ENCODE peak calls at places on chromosomes 7 and 10, in nine cellular contexts. V, N, T, K, C, O, H, F and S are unnamed samples.

GRCh38 chr7:123057926-123058325 is 62.4 kb upstream of the TAS2R16 start:
- DNase-seq in V (no peak), N (no peak), T (no peak), K (no peak), C (no peak), O (no peak), H (no peak), F (no peak), S (no peak)

GRCh38 chr10:131547129-131547799 is 235.7 kb upstream of the TCERG1L start:
- DNase-seq in V (no peak), N (no peak), T (no peak), K (no peak), C (no peak), O (no peak), H (no peak), F (no peak), S (no peak)

GRCh38 chr10:81145975-81146374 is 608.3 kb downstream of the SH2D4B start:
- DNase-seq in V (no peak), N (no peak), T (no peak), K (no peak), C (no peak), O (no peak), H (no peak), F (no peak), S (no peak)

GRCh38 chr7:79531116-79531515 is 77.6 kb upstream of the MAGI2 start:
- DNase-seq in V (no peak), N (no peak), T (no peak), K (no peak), C (no peak), O (no peak), H (no peak), F (no peak), S (no peak)

GRCh38 chr10:131082991-131083465 is 228.5 kb downstream of the TCERG1L start:
- DNase-seq in V (no peak), N (no peak), T (no peak), K (no peak), C (no peak), O (no peak), H (no peak), F (no peak), S (no peak)

GRCh38 chr10:75228834-75229233 is 6.9 kb downstream of the COMTD1 start:
- DNase-seq in V (no peak), N (no peak), T (no peak), K (no peak), C (no peak), O (no peak), H (no peak), F (no peak), S (no peak)

GRCh38 chr10:124722812-124723783 is 21.1 kb downstream of the FAM53B start:
- DNase-seq in V (no peak), N (no peak), T (no peak), K (peak; percentile 94), C (no peak), O (no peak), H (peak; percentile 89), F (no peak), S (no peak)

GRCh38 chr7:139694389-139694676 is 83.5 kb downstream of the HIPK2 start:
- DNase-seq in V (no peak), N (no peak), T (no peak), K (no peak), C (no peak), O (no peak), H (no peak), F (no peak), S (no peak)

GRCh38 chr7:41451826-41452225 is 251.1 kb downstream of the INHBA start:
- DNase-seq in V (no peak), N (no peak), T (no peak), K (no peak), C (no peak), O (no peak), H (no peak), F (no peak), S (no peak)

GRCh38 chr10:28996947-28997551 is 291.8 kb upstream of the LYZL1 start:
- DNase-seq in V (no peak), N (no peak), T (no peak), K (no peak), C (no peak), O (no peak), H (no peak), F (peak; percentile 18), S (no peak)

GRCh38 chr10:65375528-65375927 is 1550.3 kb upstream of the LRRTM3 start:
- DNase-seq in V (no peak), N (no peak), T (no peak), K (peak; percentile 1), C (no peak), O (no peak), H (no peak), F (no peak), S (no peak)

GRCh38 chr10:117541909-117542705 is 439 bp upstream of the EMX2 start:
- DNase-seq in V (no peak), N (peak; percentile 81), T (peak; percentile 61), K (no peak), C (no peak), O (no peak), H (peak; percentile 70), F (no peak), S (peak; percentile 76)

GRCh38 chr7:5709347-5709950 is 72.0 kb downstream of the RNF216 start:
- DNase-seq in V (no peak), N (no peak), T (no peak), K (peak; percentile 59), C (no peak), O (no peak), H (no peak), F (no peak), S (no peak)

GRCh38 chr10:103448751-103449150 is 3.4 kb downstream of the CALHM2 start:
- DNase-seq in V (no peak), N (peak; percentile 80), T (peak; percentile 82), K (no peak), C (no peak), O (no peak), H (no peak), F (no peak), S (no peak)

GRCh38 chr7:42097756-42098155 is 139.3 kb downstream of the GLI3 start:
- DNase-seq in V (peak; percentile 48), N (peak; percentile 86), T (no peak), K (no peak), C (no peak), O (no peak), H (no peak), F (no peak), S (no peak)

GRCh38 chr10:78476156-78476555 is 442.5 kb downstream of the RPS24 start:
- DNase-seq in V (no peak), N (no peak), T (no peak), K (no peak), C (no peak), O (no peak), H (no peak), F (no peak), S (no peak)

GRCh38 chr7:13181221-13181620 is 493.8 kb downstream of the ARL4A start:
- DNase-seq in V (peak; percentile 63), N (peak; percentile 3), T (no peak), K (no peak), C (no peak), O (no peak), H (no peak), F (no peak), S (no peak)

GRCh38 chr7:89238156-89238555 is 442.6 kb upstream of the TEX47 start:
- DNase-seq in V (no peak), N (no peak), T (no peak), K (no peak), C (no peak), O (no peak), H (no peak), F (no peak), S (no peak)

GRCh38 chr7:154919324-154920222 is 83.4 kb downstream of the PAXIP1 start:
- DNase-seq in V (no peak), N (no peak), T (no peak), K (no peak), C (no peak), O (no peak), H (no peak), F (no peak), S (no peak)

GRCh38 chr10:121747163-121747775 is 149.0 kb upstream of the FGFR2 start:
- DNase-seq in V (no peak), N (no peak), T (no peak), K (no peak), C (no peak), O (no peak), H (no peak), F (no peak), S (no peak)
- TF ChIP-seq CTCF in V (no peak), N (no peak), T (no peak), K (no peak), C (no peak), O (no peak), H (no peak), F (no peak), S (no peak)

DNA sequence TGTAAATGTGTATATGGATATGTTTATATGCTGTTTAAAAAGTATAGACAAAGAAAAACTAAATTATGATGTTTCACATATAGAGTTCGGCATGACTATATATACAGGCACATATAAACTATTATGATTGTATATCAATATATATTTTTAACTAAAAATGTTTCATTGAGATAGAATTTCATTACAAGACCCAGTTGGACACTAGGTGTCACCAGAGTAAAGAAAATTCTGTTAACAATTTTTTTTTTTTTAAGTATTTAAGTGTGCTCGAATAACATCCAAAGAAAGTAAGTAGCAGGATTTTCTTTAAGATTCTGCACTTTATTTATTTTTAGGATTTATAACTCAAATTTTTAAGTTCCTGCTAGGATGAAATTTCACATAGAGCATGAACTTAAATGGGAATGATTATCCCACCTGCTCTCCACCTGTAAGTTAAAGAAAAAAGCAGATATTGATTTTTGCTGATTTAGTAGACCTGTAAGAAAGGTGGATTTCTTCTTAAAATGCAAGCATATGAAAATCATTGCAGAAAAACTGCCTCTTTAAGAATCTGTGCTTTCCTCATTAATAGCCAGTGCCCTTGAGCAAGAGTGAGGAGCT is 961.5 kb downstream of the PCDH15 start:
- DNase-seq in V (no peak), N (peak; percentile 50), T (no peak), K (peak; percentile 21), C (peak; percentile 20), O (no peak), H (no peak), F (no peak), S (no peak)
- TF ChIP-seq CTCF in V (no peak), N (peak; percentile 44), T (peak; percentile 29), K (peak; percentile 26), C (peak; percentile 50), O (no peak), H (no peak), F (no peak), S (peak; percentile 65)

GRCh38 chr10:61592581-61592980 is 70.1 kb upstream of the CABCOCO1 start:
- DNase-seq in V (peak; percentile 50), N (peak; percentile 28), T (no peak), K (peak; percentile 38), C (no peak), O (peak; percentile 33), H (no peak), F (peak; percentile 26), S (no peak)
- TF ChIP-seq CTCF in V (peak; percentile 78), N (peak; percentile 36), T (no peak), K (peak; percentile 48), C (peak; percentile 54), O (peak; percentile 25), H (no peak), F (no peak), S (no peak)

DNA sequence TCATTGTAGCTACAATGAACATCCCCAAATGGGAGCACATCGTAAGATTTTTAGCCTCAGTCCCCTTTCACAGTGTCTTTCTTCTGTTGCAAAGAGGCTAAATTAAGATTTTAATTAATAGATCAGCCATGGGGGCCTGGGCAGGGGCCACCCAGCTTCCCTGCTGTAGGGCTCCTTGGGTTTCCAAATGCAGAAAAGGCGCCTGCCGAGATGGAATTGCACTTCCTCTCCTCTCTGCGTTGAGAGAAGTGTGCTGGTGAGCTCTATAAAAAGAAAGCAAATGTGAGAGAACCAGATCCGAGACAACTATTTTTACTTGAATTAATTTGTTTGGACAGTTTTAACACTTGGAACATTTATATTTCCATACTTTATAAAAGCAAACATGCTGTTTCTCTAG is 998.2 kb downstream of the LRMDA start:
- DNase-seq in V (no peak), N (no peak), T (no peak), K (no peak), C (no peak), O (no peak), H (no peak), F (no peak), S (no peak)
- TF ChIP-seq CTCF in V (no peak), N (no peak), T (no peak), K (no peak), C (no peak), O (no peak), H (no peak), F (no peak), S (no peak)